ENCODE peak calls at places on chromosomes 1 and 21, in seven cellular contexts. Y is epithelial cell of esophagus, R is left ventricle myocardium inferior, X is colonic mucosa, P is fibroblast of pulmonary artery, L is fibroblast of lung, Z is pancreas. O is an unnamed sample.

GRCh38 chr1:85612704-85613361 is 32.3 kb downstream of the CCN1 start:
- DNase-seq in Z (no peak), R (no peak), Y (peak), P (peak), X (no peak), L (peak), O (peak)

GRCh38 chr1:14782741-14783591 is 184.5 kb downstream of the KAZN start:
- DNase-seq in P (no peak), R (no peak), X (no peak), L (no peak), Z (no peak), Y (no peak), O (no peak)

GRCh38 chr1:55735110-55735509 is 519.9 kb upstream of the USP24 start:
- DNase-seq in L (no peak), X (no peak), P (no peak), Z (no peak), R (no peak), Y (no peak), O (no peak)

GRCh38 chr21:18937337-18937736 is 533.8 kb upstream of the TMPRSS15 start:
- DNase-seq in Z (no peak), X (no peak), R (no peak), P (no peak), Y (no peak), L (no peak), O (no peak)

GRCh38 chr21:27564684-27565280 is 597.9 kb upstream of the ADAMTS5 start:
- DNase-seq in L (peak), X (peak), Y (peak), P (peak), R (peak), Z (peak), O (peak)

GRCh38 chr1:234542211-234542850 is 63.4 kb upstream of the TARBP1 start:
- DNase-seq in R (no peak), P (no peak), L (no peak), X (no peak), Y (no peak), Z (no peak), O (no peak)

GRCh38 chr1:58773406-58773840 is 10.4 kb downstream of the JUN start:
- DNase-seq in Z (peak), R (peak), X (peak), Y (peak), L (peak), P (peak), O (peak)

GRCh38 chr21:25341981-25342380 is 265.3 kb downstream of the MRPL39 start:
- DNase-seq in L (no peak), Y (no peak), R (no peak), Z (no peak), P (no peak), X (no peak), O (no peak)

GRCh38 chr1:165129568-165130164 is 226.8 kb downstream of the LMX1A start:
- DNase-seq in L (peak), Y (peak), Z (peak), P (peak), X (peak), R (peak), O (peak)

GRCh38 chr1:53663525-53664300 is 75.3 kb downstream of the GLIS1 start:
- DNase-seq in Y (no peak), L (no peak), X (no peak), P (no peak), R (no peak), Z (no peak), O (peak)

GRCh38 chr1:21926814-21927530 is 10.1 kb downstream of the HSPG2 start:
- DNase-seq in Y (no peak), Z (no peak), L (peak), R (peak), X (no peak), P (peak), O (peak)

GRCh38 chr1:55685560-55685959 is 470.4 kb upstream of the USP24 start:
- DNase-seq in P (no peak), L (no peak), Z (no peak), Y (no peak), R (peak), X (no peak), O (no peak)

GRCh38 chr1:203625623-203626189 is 926 bp upstream of the ATP2B4 start:
- DNase-seq in Z (no peak), P (peak), R (no peak), L (peak), Y (peak), X (peak), O (peak)

GRCh38 chr1:77283701-77284425 is 2.0 kb downstream of the AK5 start:
- DNase-seq in Y (no peak), Z (no peak), R (no peak), L (no peak), P (no peak), X (no peak), O (peak)

GRCh38 chr1:245458761-245459174 is 304.0 kb downstream of the KIF26B start:
- DNase-seq in R (no peak), Z (no peak), X (no peak), Y (peak), P (peak), L (peak), O (peak)

GRCh38 chr1:43531453-43531905 is 796 bp downstream of the PTPRF start:
- DNase-seq in Z (peak), L (no peak), Y (no peak), X (peak), P (no peak), R (no peak), O (peak)

GRCh38 chr1:241990040-241990439 is 8.9 kb downstream of the MAP1LC3C start:
- DNase-seq in X (peak), R (peak), Y (peak), L (peak), Z (peak), P (peak), O (peak)

GRCh38 chr1:192810253-192810880 is 1.5 kb downstream of the RGS2 start:
- DNase-seq in X (peak), R (peak), Y (peak), Z (no peak), P (peak), L (peak), O (peak)

GRCh38 chr1:234782821-234783220 is 172.8 kb upstream of the IRF2BP2 start:
- DNase-seq in Y (peak), P (no peak), R (no peak), Z (no peak), X (no peak), L (no peak), O (peak)

GRCh38 chr1:8510041-8510823 is 192.3 kb downstream of the SLC45A1 start:
- DNase-seq in Z (no peak), R (no peak), P (peak), X (no peak), L (peak), Y (peak), O (peak)

GRCh38 chr1:203127672-203128611 is at the start of gene ADORA1:
- DNase-seq in Y (peak), R (peak), P (peak), Z (peak), X (peak), L (peak), O (peak)

GRCh38 chr1:37434292-37434907 is 40.0 kb upstream of the ZC3H12A start:
- DNase-seq in X (peak), Z (peak), L (peak), P (peak), R (peak), Y (peak), O (peak)

GRCh38 chr1:147811273-147811672 is 50.9 kb upstream of the GJA5 start:
- DNase-seq in L (no peak), P (no peak), R (no peak), Z (no peak), Y (no peak), X (no peak), O (no peak)

GRCh38 chr1:171817511-171818265 is 23.6 kb upstream of the DNM3 start:
- DNase-seq in R (no peak), L (peak), Y (peak), P (peak), X (no peak), Z (no peak), O (peak)

GRCh38 chr1:223886516-223886921 is 40.8 kb upstream of the TP53BP2 start:
- DNase-seq in Y (peak), P (no peak), Z (no peak), L (no peak), X (no peak), R (no peak), O (no peak)

GRCh38 chr1:113812661-113813135 is 422 bp upstream of the RSBN1 start:
- DNase-seq in Z (no peak), P (no peak), R (no peak), L (no peak), Y (no peak), X (no peak), O (no peak)

GRCh38 chr1:113811888-113812660 is at the start of gene RSBN1:
- DNase-seq in R (peak), Y (peak), P (peak), L (peak), X (peak), Z (peak), O (peak)

GRCh38 chr1:113809651-113810602 is 2.3 kb downstream of the RSBN1 start:
- DNase-seq in Z (no peak), X (peak), Y (no peak), P (no peak), R (no peak), L (peak), O (peak)

GRCh38 chr1:113811353-113811887 is 856 bp downstream of the RSBN1 start:
- DNase-seq in R (no peak), X (peak), L (peak), Z (no peak), P (peak), Y (peak), O (peak)

GRCh38 chr1:113813218-113813617 is 942 bp upstream of the RSBN1 start:
- DNase-seq in L (no peak), Z (no peak), P (no peak), R (no peak), Y (no peak), X (no peak), O (no peak)
- H3K4me3 ChIP-seq in L (no peak), Z (no peak), P (no peak), R (peak), Y (no peak), X (no peak), O (no peak)

GRCh38 chr1:2318294-2319278 is 72.8 kb downstream of the MORN1 start:
- DNase-seq in L (no peak), Z (no peak), Y (no peak), R (no peak), X (no peak), P (no peak), O (no peak)
- H3K4me3 ChIP-seq in L (no peak), Z (no peak), Y (no peak), R (no peak), X (no peak), P (no peak), O (no peak)

GRCh38 chr1:81808760-81809159 is 8.0 kb downstream of the ADGRL2 start:
- DNase-seq in P (no peak), Z (no peak), R (no peak), X (no peak), Y (no peak), L (no peak), O (no peak)
- H3K4me3 ChIP-seq in P (no peak), Z (no peak), R (peak), X (no peak), Y (no peak), L (no peak), O (no peak)

GRCh38 chr1:207781312-207781711 is 29.5 kb downstream of the CD46 start:
- DNase-seq in Z (no peak), P (no peak), R (no peak), L (no peak), Y (no peak), X (no peak), O (no peak)
- H3K4me3 ChIP-seq in Z (no peak), P (no peak), R (no peak), L (no peak), Y (no peak), X (no peak), O (no peak)

GRCh38 chr1:33080885-33081553 is at the start of gene AZIN2:
- DNase-seq in R (peak), L (peak), Y (peak), P (peak), Z (peak), X (peak), O (peak)

GRCh38 chr1:33081554-33082305 is 777 bp downstream of the AZIN2 start:
- DNase-seq in R (no peak), P (no peak), Y (no peak), X (peak), L (no peak), Z (no peak), O (no peak)

GRCh38 chr1:33078030-33078591 is 2.8 kb upstream of the AZIN2 start:
- DNase-seq in R (no peak), X (no peak), Y (no peak), Z (no peak), P (no peak), L (no peak), O (no peak)

GRCh38 chr1:33082575-33083112 is 1.7 kb downstream of the AZIN2 start:
- DNase-seq in Y (peak), L (no peak), R (no peak), P (no peak), X (no peak), Z (no peak), O (no peak)

DNA sequence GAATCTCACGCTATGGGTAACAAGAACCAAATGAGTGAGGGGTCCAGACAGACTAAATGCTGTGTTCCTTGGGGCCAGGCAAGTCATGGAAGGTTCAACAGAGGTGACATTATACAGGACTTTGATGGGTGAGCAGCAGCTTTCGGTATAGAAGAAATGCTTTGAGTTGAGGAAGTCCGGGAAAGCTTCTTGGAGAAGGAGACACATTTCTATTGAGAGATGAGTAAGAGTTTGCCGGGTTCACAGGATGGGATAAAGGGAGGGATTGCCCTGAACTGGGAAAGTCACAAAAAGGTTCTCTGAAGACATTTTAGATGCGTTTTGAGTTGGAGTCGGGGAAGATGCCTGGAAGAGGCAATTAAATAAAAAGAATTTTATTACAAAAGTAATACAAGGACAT is 580 bp upstream of the AZIN2 start:
- DNase-seq in Y (no peak), R (no peak), X (no peak), P (no peak), L (no peak), Z (no peak), O (no peak)
- H3K4me3 ChIP-seq in Y (peak), R (peak), X (peak), P (peak), L (peak), Z (peak), O (peak)

GRCh38 chr1:61131716-61132115 is 49.4 kb downstream of the NFIA start:
- DNase-seq in Z (no peak), P (peak), R (no peak), Y (no peak), X (no peak), L (peak), O (peak)
- H3K4me3 ChIP-seq in Z (no peak), P (peak), R (peak), Y (no peak), X (no peak), L (no peak), O (peak)

GRCh38 chr1:10694633-10695627 is 101.5 kb downstream of the CASZ1 start:
- DNase-seq in P (peak), Y (peak), Z (peak), R (peak), X (peak), L (peak), O (peak)
- H3K4me3 ChIP-seq in P (peak), Y (peak), Z (peak), R (peak), X (peak), L (peak), O (peak)

DNA sequence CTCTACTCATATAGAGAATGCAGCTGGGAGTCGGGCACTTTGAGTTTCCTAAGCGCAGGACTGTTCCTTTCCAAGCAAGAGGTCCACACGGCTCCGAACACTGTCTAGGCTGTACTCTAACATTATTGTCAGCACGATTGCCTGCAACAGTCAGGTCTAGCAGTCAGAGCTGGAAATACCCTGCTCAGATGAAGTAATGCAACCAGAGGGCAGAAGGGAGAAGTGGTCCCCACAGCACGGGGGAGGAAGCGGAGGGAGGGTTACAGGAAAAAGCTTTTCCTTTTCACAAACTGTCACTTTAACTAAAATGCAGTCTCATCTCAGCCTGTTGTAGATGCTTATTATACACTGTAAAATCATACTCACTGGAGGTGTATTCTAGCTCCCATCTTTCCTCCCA is 98.9 kb upstream of the SLC44A3 start:
- DNase-seq in Z (no peak), R (no peak), X (no peak), P (no peak), L (no peak), Y (no peak), O (no peak)
- H3K4me3 ChIP-seq in Z (no peak), R (no peak), X (no peak), P (no peak), L (no peak), Y (no peak), O (no peak)

GRCh38 chr1:91725961-91726704 is 159.8 kb downstream of the TGFBR3 start:
- DNase-seq in R (no peak), Z (no peak), L (peak), Y (peak), P (peak), X (no peak), O (peak)
- H3K4me3 ChIP-seq in R (no peak), Z (no peak), L (no peak), Y (no peak), P (no peak), X (no peak), O (no peak)

GRCh38 chr1:1452882-1453281 is 3.4 kb downstream of the ATAD3C start:
- DNase-seq in X (no peak), Z (no peak), Y (no peak), P (no peak), L (no peak), R (no peak), O (no peak)
- H3K4me3 ChIP-seq in X (no peak), Z (no peak), Y (no peak), P (no peak), L (no peak), R (no peak), O (no peak)